ENCODE peak calls at places on chromosomes 1 and 21, in eight cellular contexts. E is LHCN-M2, N is endothelial cell, Y is progenitor cell of endocrine pancreas, O is HCEC 1CT, H is tibial nerve, Z is lung, G is GM19239. S is an unnamed sample.

GRCh38 chr1:188489336-188490112 is 1660.8 kb downstream of the PLA2G4A start:
- DNase-seq in E (peak; percentile 0), N (no peak), Y (no peak), O (peak; percentile 90), H (no peak), Z (no peak), G (no peak), S (no peak)

GRCh38 chr1:226891346-226891745 is 20.9 kb downstream of the PSEN2 start:
- DNase-seq in E (no peak), N (no peak), Y (no peak), O (no peak), H (no peak), Z (no peak), G (no peak), S (no peak)

GRCh38 chr1:199038188-199038587 is 399.3 kb downstream of the PTPRC start:
- DNase-seq in E (no peak), N (no peak), Y (no peak), O (no peak), H (no peak), Z (no peak), G (no peak), S (no peak)

GRCh38 chr1:9466780-9467755 is 72.2 kb upstream of the SLC25A33 start:
- DNase-seq in E (no peak), N (no peak), Y (no peak), O (no peak), H (no peak), Z (peak; percentile 35), G (no peak), S (no peak)

GRCh38 chr1:117568999-117569398 is 36.8 kb upstream of the TENT5C start:
- DNase-seq in E (no peak), N (no peak), Y (no peak), O (no peak), H (no peak), Z (no peak), G (no peak), S (no peak)

GRCh38 chr1:1307261-1307907 is 346 bp downstream of the ACAP3 start:
- DNase-seq in E (no peak), N (no peak), Y (no peak), O (no peak), H (no peak), Z (peak; percentile 46), G (no peak), S (no peak)

GRCh38 chr1:115641762-115642167 is at the start of gene VANGL1:
- DNase-seq in E (peak; percentile 56), N (peak; percentile 63), Y (peak; percentile 66), O (peak; percentile 70), H (no peak), Z (peak; percentile 55), G (peak; percentile 65), S (peak; percentile 90)

GRCh38 chr1:21651214-21652042 is 17.7 kb downstream of the RAP1GAP start:
- DNase-seq in E (peak; percentile 10), N (no peak), Y (no peak), O (no peak), H (no peak), Z (no peak), G (no peak), S (no peak)

GRCh38 chr1:247357781-247358211 is 26.1 kb upstream of the ZNF496 start:
- DNase-seq in E (peak; percentile 85), N (no peak), Y (no peak), O (peak; percentile 39), H (no peak), Z (no peak), G (no peak), S (no peak)

GRCh38 chr1:82565546-82565945 is 764.8 kb downstream of the ADGRL2 start:
- DNase-seq in E (peak; percentile 81), N (no peak), Y (no peak), O (no peak), H (no peak), Z (no peak), G (no peak), S (no peak)

GRCh38 chr1:109717729-109718128 is 5.7 kb downstream of the GSTM5 start:
- DNase-seq in E (no peak), N (no peak), Y (no peak), O (no peak), H (no peak), Z (peak; percentile 11), G (no peak), S (peak; percentile 50)

GRCh38 chr1:186858923-186859322 is 30.2 kb downstream of the PLA2G4A start:
- DNase-seq in E (no peak), N (no peak), Y (no peak), O (no peak), H (no peak), Z (no peak), G (no peak), S (no peak)

GRCh38 chr1:218397752-218398339 is 52.7 kb downstream of the TGFB2 start:
- DNase-seq in E (no peak), N (no peak), Y (no peak), O (no peak), H (no peak), Z (no peak), G (no peak), S (no peak)

GRCh38 chr1:39406533-39407478 is 84.6 kb upstream of the BMP8A start:
- DNase-seq in E (peak; percentile 58), N (no peak), Y (no peak), O (peak; percentile 55), H (no peak), Z (no peak), G (no peak), S (no peak)

GRCh38 chr1:16048573-16049189 is 5.1 kb downstream of the CLCNKB start:
- DNase-seq in E (no peak), N (peak; percentile 70), Y (peak; percentile 80), O (no peak), H (no peak), Z (peak; percentile 66), G (no peak), S (no peak)

GRCh38 chr1:59132353-59132752 is 164.5 kb upstream of the FGGY start:
- DNase-seq in E (no peak), N (no peak), Y (no peak), O (no peak), H (no peak), Z (no peak), G (no peak), S (peak; percentile 74)

GRCh38 chr1:244065960-244066388 is 14.9 kb downstream of the ZBTB18 start:
- DNase-seq in E (no peak), N (no peak), Y (no peak), O (peak; percentile 79), H (no peak), Z (no peak), G (no peak), S (no peak)

GRCh38 chr1:19011832-19012231 is 55.4 kb upstream of the IFFO2 start:
- DNase-seq in E (no peak), N (no peak), Y (no peak), O (no peak), H (no peak), Z (no peak), G (no peak), S (no peak)

GRCh38 chr21:34989337-34990151 is 59.6 kb downstream of the RUNX1 start:
- DNase-seq in E (no peak), N (no peak), Y (no peak), O (no peak), H (no peak), Z (no peak), G (no peak), S (no peak)

GRCh38 chr1:181417915-181418314 is 65.4 kb upstream of the CACNA1E start:
- DNase-seq in E (no peak), N (no peak), Y (no peak), O (no peak), H (no peak), Z (no peak), G (no peak), S (no peak)

GRCh38 chr1:63621698-63622097 is 28.5 kb downstream of the PGM1 start:
- DNase-seq in E (no peak), N (no peak), Y (no peak), O (no peak), H (no peak), Z (no peak), G (no peak), S (no peak)

GRCh38 chr21:45923146-45923545 is 58.4 kb upstream of the COL6A1 start:
- DNase-seq in E (peak; percentile 70), N (peak; percentile 80), Y (peak; percentile 62), O (peak; percentile 47), H (peak; percentile 59), Z (peak; percentile 63), G (peak; percentile 44), S (no peak)

GRCh38 chr1:153565529-153566374 is at the start of gene S100A2:
- DNase-seq in E (peak; percentile 97), N (no peak), Y (no peak), O (peak; percentile 96), H (no peak), Z (peak; percentile 71), G (no peak), S (no peak)

GRCh38 chr1:159067699-159068621 is 8.6 kb downstream of the AIM2 start:
- DNase-seq in E (no peak), N (no peak), Y (no peak), O (no peak), H (no peak), Z (no peak), G (peak; percentile 26), S (no peak)

GRCh38 chr1:8460132-8460544 is 142.2 kb downstream of the SLC45A1 start:
- DNase-seq in E (no peak), N (no peak), Y (no peak), O (peak; percentile 20), H (no peak), Z (no peak), G (no peak), S (no peak)